ENCODE peak calls at places on chromosomes 4 and X, in four cellular contexts. A, H, U and N are unnamed samples. For H3K4me1, the result is how much of the 10 kb centered on the place peaks cover.

GRCh38 chr4:2572076-2572475 is 35.6 kb downstream of the FAM193A start:
- DNase-seq in U (no peak), A (no peak), H (no peak), N (no peak)

GRCh38 chr4:4384837-4385236 is 2.1 kb upstream of the NSG1 start:
- DNase-seq in H (peak), U (no peak), A (peak), N (peak)

GRCh38 chrX:140983730-140984129 is 18.7 kb upstream of the SPANXB1 start:
- DNase-seq in H (no peak), U (no peak), A (no peak), N (no peak)

GRCh38 chr4:3017504-3017903 is 54.1 kb downstream of the GRK4 start:
- DNase-seq in U (no peak), A (no peak), H (no peak), N (no peak)

GRCh38 chr4:122764071-122764807 is 31.7 kb downstream of the BBS12 start:
- DNase-seq in U (no peak), A (no peak), H (peak), N (no peak)

GRCh38 chrX:37984880-37985279 is 21.5 kb upstream of the SYTL5 start:
- DNase-seq in U (no peak), H (no peak), A (no peak), N (no peak)

GRCh38 chrX:105744946-105745345 is 77.4 kb upstream of the NRK start:
- DNase-seq in A (no peak), H (no peak), U (no peak), N (no peak)

GRCh38 chr4:16085822-16086221 is 2.0 kb upstream of the PROM1 start:
- DNase-seq in A (peak), U (no peak), H (no peak), N (no peak)

GRCh38 chr4:75584067-75584466 is 28.2 kb downstream of the ODAPH start:
- DNase-seq in A (no peak), U (no peak), H (no peak), N (no peak)

GRCh38 chrX:23103546-23103945 is 103.8 kb downstream of the DDX53 start:
- DNase-seq in U (no peak), H (no peak), A (no peak), N (no peak)

GRCh38 chr4:55321707-55322264 is 24.3 kb upstream of the SRD5A3 start:
- DNase-seq in U (no peak), A (peak), H (peak), N (peak)

GRCh38 chr4:10115271-10115656 is 1.3 kb downstream of the WDR1 start:
- DNase-seq in A (no peak), H (peak), U (no peak), N (no peak)

GRCh38 chr4:86947494-86948120 is 12.8 kb downstream of the AFF1 start:
- DNase-seq in H (no peak), A (no peak), U (no peak), N (no peak)
- H3K4me1 ChIP-seq in H (under half), A (under half), U (under half), N (under half)

GRCh38 chr4:109557433-109557832 is 2.6 kb upstream of the MCUB start:
- DNase-seq in A (no peak), H (no peak), U (no peak), N (no peak)

GRCh38 chr4:109559625-109559982 is 442 bp upstream of the MCUB start:
- DNase-seq in A (peak), U (peak), H (peak), N (peak)

GRCh38 chr4:109562457-109563237 is 2.6 kb downstream of the MCUB start:
- DNase-seq in A (no peak), H (no peak), U (no peak), N (no peak)

GRCh38 chr4:109560687-109561452 is 824 bp downstream of the MCUB start:
- DNase-seq in U (no peak), A (peak), H (peak), N (peak)

GRCh38 chr4:109559983-109560686 is at the start of gene MCUB:
- DNase-seq in A (peak), H (peak), U (peak), N (peak)
- H3K4me1 ChIP-seq in A (under half), H (under half), U (under half), N (under half)

DNA sequence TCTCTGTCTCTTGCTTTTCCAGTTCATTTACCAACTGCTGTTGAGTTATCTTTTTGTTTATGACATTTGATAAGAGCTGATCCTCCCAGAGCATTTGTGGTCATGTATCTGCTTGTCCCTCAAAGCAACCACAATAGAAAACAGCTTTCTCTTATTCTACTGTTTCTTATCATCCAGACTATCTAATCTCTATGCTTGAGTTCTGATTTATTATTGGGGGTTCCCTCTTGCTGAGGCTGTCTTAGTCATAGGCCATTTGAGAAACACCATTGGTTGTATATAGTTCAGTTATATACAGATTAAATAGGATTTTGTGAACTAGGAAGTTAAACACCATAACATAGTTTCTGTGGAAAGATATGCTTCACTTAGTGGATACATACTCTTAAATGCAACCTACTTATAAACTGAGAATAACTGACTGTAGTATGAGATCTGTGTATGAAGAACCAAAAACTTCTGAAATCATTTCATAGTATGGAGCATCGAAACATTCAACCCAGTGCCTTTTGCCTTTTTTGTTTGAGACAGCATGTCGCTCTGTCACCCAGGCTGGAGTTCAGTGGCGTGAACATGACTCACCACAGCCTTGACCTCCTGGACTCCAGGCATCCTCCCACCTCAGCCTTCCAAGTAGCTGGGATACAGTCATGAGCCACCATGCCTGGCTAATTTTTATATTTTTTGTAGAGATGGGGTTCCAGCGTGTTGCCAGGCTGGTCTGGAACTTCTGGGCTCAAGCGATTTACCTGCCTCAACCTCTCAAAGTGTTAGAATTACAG is 75.8 kb downstream of the STIM2 start:
- DNase-seq in H (no peak), A (peak), U (no peak), N (no peak)
- H3K4me1 ChIP-seq in H (under half), A (under half), U (under half), N (under half)

GRCh38 chrX:34404386-34405070 is 252.6 kb downstream of the TMEM47 start:
- DNase-seq in A (no peak), H (no peak), U (no peak), N (no peak)
- H3K4me1 ChIP-seq in A (under half), H (under half), U (under half), N (under half)

GRCh38 chr4:6610856-6611430 is 29.5 kb upstream of the MRFAP1 start:
- DNase-seq in U (no peak), A (no peak), H (no peak), N (no peak)

GRCh38 chr4:6609415-6610079 is 30.9 kb upstream of the MRFAP1 start:
- DNase-seq in A (no peak), H (no peak), U (no peak), N (no peak)

GRCh38 chr4:6607368-6608050 is 32.5 kb downstream of the MAN2B2 start:
- DNase-seq in A (no peak), U (no peak), H (no peak), N (no peak)

GRCh38 chr4:6606465-6607235 is 31.7 kb downstream of the MAN2B2 start:
- DNase-seq in U (no peak), H (no peak), A (no peak), N (no peak)

GRCh38 chr4:6608758-6609414 is 31.6 kb upstream of the MRFAP1 start:
- DNase-seq in H (no peak), U (no peak), A (peak), N (peak)
- H3K4me1 ChIP-seq in H (under half), U (under half), A (under half), N (under half)